ENCODE peak calls at places on chromosomes 12 and 14, in five cellular contexts. One of them, this sample, is unnamed.

GRCh38 chr14:59657769-59658168 is 81.2 kb upstream of the CCDC175 start:
- DNase-seq in AG09309: no peak
- DNase-seq in lung: no peak
- DNase-seq in AG20443: no peak
- DNase-seq in stimulated activated CD4-positive, alpha-beta T cell treated with anti-CD3 and anti-CD28 coated beads, Interleukin-2, amount 100 ng/mL, for 24 hours: no peak
- DNase-seq in this sample: no peak

GRCh38 chr12:53145383-53145782 is 35.1 kb upstream of the ZNF740 start:
- DNase-seq in AG09309: peak
- DNase-seq in AG20443: no peak
- DNase-seq in lung: no peak
- DNase-seq in stimulated activated CD4-positive, alpha-beta T cell treated with anti-CD3 and anti-CD28 coated beads, Interleukin-2, amount 100 ng/mL, for 24 hours: no peak
- DNase-seq in this sample: no peak

GRCh38 chr14:95200404-95200803 is 43.1 kb upstream of the DICER1 start:
- DNase-seq in stimulated activated CD4-positive, alpha-beta T cell treated with anti-CD3 and anti-CD28 coated beads, Interleukin-2, amount 100 ng/mL, for 24 hours: no peak
- DNase-seq in AG20443: no peak
- DNase-seq in AG09309: no peak
- DNase-seq in lung: peak
- DNase-seq in this sample: no peak

GRCh38 chr12:75909714-75910451 is 121.7 kb downstream of the PHLDA1 start:
- DNase-seq in AG09309: no peak
- DNase-seq in stimulated activated CD4-positive, alpha-beta T cell treated with anti-CD3 and anti-CD28 coated beads, Interleukin-2, amount 100 ng/mL, for 24 hours: no peak
- DNase-seq in AG20443: no peak
- DNase-seq in lung: no peak
- DNase-seq in this sample: no peak

GRCh38 chr12:114038962-114039361 is 72.8 kb upstream of the RBM19 start:
- DNase-seq in stimulated activated CD4-positive, alpha-beta T cell treated with anti-CD3 and anti-CD28 coated beads, Interleukin-2, amount 100 ng/mL, for 24 hours: no peak
- DNase-seq in lung: no peak
- DNase-seq in AG09309: no peak
- DNase-seq in AG20443: no peak
- DNase-seq in this sample: no peak

GRCh38 chr12:102874819-102875218 is 42.2 kb downstream of the PAH start:
- DNase-seq in stimulated activated CD4-positive, alpha-beta T cell treated with anti-CD3 and anti-CD28 coated beads, Interleukin-2, amount 100 ng/mL, for 24 hours: no peak
- DNase-seq in AG20443: no peak
- DNase-seq in AG09309: no peak
- DNase-seq in lung: no peak
- DNase-seq in this sample: no peak

GRCh38 chr14:70622111-70622712 is 19.5 kb upstream of the TTC9 start:
- DNase-seq in lung: no peak
- DNase-seq in stimulated activated CD4-positive, alpha-beta T cell treated with anti-CD3 and anti-CD28 coated beads, Interleukin-2, amount 100 ng/mL, for 24 hours: peak
- DNase-seq in AG20443: peak
- DNase-seq in AG09309: no peak
- DNase-seq in this sample: peak

GRCh38 chr14:75999511-76000190 is 14.1 kb downstream of the IFT43 start:
- DNase-seq in lung: no peak
- DNase-seq in AG09309: no peak
- DNase-seq in AG20443: no peak
- DNase-seq in stimulated activated CD4-positive, alpha-beta T cell treated with anti-CD3 and anti-CD28 coated beads, Interleukin-2, amount 100 ng/mL, for 24 hours: no peak
- DNase-seq in this sample: no peak

GRCh38 chr14:52888839-52889838 is 61.7 kb downstream of the FERMT2 start:
- DNase-seq in AG20443: no peak
- DNase-seq in AG09309: no peak
- DNase-seq in lung: no peak
- DNase-seq in stimulated activated CD4-positive, alpha-beta T cell treated with anti-CD3 and anti-CD28 coated beads, Interleukin-2, amount 100 ng/mL, for 24 hours: no peak
- DNase-seq in this sample: no peak

This sample was measured in activated effector memory CD4-positive, alpha-beta T cell treated with anti-CD3 and anti-CD28 coated beads, Interleukin-2, amount 50 U/mL, for 16 hours.